ENCODE peak calls at places on chromosomes 2 and 18, in nine cellular contexts. H is ovary, D is transverse colon, R is sigmoid colon, Q is K562, W is H1, F is SK-N-SH, C is suprapubic skin, V is tibial nerve. L is an unnamed sample.

GRCh38 chr2:190382851-190383250 is 25.3 kb upstream of the MFSD6 start:
- DNase-seq in H (no peak), D (no peak), R (no peak), Q (peak; percentile 27), W (no peak), F (peak; percentile 30), C (no peak), V (no peak), L (no peak)

GRCh38 chr2:64063924-64064331 is 44.7 kb upstream of the VPS54 start:
- DNase-seq in H (no peak), D (no peak), R (no peak), Q (no peak), W (no peak), F (no peak), C (no peak), V (no peak), L (no peak)

GRCh38 chr18:42183746-42184145 is 228.7 kb downstream of the PIK3C3 start:
- DNase-seq in H (no peak), D (no peak), R (no peak), Q (no peak), W (no peak), F (no peak), C (no peak), V (no peak), L (no peak)

GRCh38 chr2:235537587-235537986 is 43.7 kb downstream of the AGAP1 start:
- DNase-seq in H (no peak), D (no peak), R (no peak), Q (no peak), W (no peak), F (no peak), C (no peak), V (no peak), L (no peak)

GRCh38 chr2:236628981-236629605 is 59.5 kb downstream of the ACKR3 start:
- DNase-seq in H (peak; percentile 7), D (no peak), R (peak; percentile 40), Q (no peak), W (no peak), F (no peak), C (peak; percentile 43), V (no peak), L (no peak)

GRCh38 chr18:12085136-12085535 is 8.5 kb upstream of the ANKRD62 start:
- DNase-seq in H (no peak), D (no peak), R (peak; percentile 66), Q (no peak), W (peak; percentile 53), F (no peak), C (no peak), V (no peak), L (no peak)

GRCh38 chr2:212158081-212158480 is 380.5 kb downstream of the ERBB4 start:
- DNase-seq in H (no peak), D (no peak), R (no peak), Q (no peak), W (no peak), F (no peak), C (no peak), V (no peak), L (no peak)

GRCh38 chr2:131040661-131041401 is 52.4 kb downstream of the FAM168B start:
- DNase-seq in H (no peak), D (no peak), R (peak; percentile 57), Q (no peak), W (no peak), F (no peak), C (peak; percentile 74), V (no peak), L (no peak)

GRCh38 chr2:105598853-105599252 is 145.9 kb upstream of the NCK2 start:
- DNase-seq in H (no peak), D (no peak), R (no peak), Q (no peak), W (no peak), F (no peak), C (peak; percentile 23), V (no peak), L (no peak)

GRCh38 chr2:128776461-128776971 is 457.8 kb upstream of the HS6ST1 start:
- DNase-seq in H (no peak), D (no peak), R (peak; percentile 40), Q (no peak), W (peak; percentile 33), F (no peak), C (peak; percentile 66), V (no peak), L (peak; percentile 19)

GRCh38 chr2:168338803-168339437 is 91.5 kb upstream of the STK39 start:
- DNase-seq in H (no peak), D (no peak), R (no peak), Q (no peak), W (no peak), F (no peak), C (no peak), V (no peak), L (no peak)

GRCh38 chr2:168340931-168341330 is 93.5 kb upstream of the STK39 start:
- DNase-seq in H (no peak), D (no peak), R (no peak), Q (no peak), W (no peak), F (no peak), C (no peak), V (no peak), L (no peak)

GRCh38 chr2:168338292-168338691 is 90.9 kb upstream of the STK39 start:
- DNase-seq in H (no peak), D (no peak), R (no peak), Q (no peak), W (no peak), F (no peak), C (no peak), V (no peak), L (no peak)

DNA sequence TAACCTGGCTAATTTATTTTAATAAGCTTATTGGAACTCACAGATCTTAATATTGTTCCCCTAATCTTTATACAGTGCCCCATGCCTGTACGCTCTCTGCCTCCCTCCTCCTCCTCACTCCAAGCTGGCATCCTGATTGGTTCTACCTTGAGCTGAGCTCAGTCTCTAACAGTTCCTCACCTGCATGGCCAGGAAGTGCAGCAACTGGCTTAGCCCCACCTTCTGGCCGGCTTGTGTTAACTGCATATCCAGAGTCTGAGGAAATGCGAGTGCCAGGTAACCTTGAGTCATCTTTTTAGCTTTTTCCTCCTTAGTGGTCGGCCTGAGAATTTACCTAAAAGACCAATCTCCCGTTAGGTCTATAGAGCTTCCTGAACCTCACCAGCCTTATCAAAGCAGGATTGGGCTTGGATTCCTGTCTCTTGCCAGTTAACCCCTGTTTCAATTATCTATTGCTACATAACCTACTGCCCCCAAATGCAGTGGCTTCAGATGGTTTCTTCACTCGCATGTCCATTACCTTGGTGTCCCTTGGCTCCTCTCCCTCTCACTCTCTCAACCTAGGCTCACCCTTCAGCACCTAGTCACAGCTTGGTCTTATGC is 89.5 kb upstream of the STK39 start:
- DNase-seq in H (no peak), D (peak; percentile 78), R (no peak), Q (no peak), W (peak; percentile 67), F (no peak), C (no peak), V (no peak), L (peak; percentile 75)
- TF ChIP-seq EP300 in H (no peak), D (no peak), R (no peak), Q (no peak), W (no peak), F (no peak), C (no peak), V (no peak), L (no peak)

GRCh38 chr2:23617167-23617787 is 232.3 kb downstream of the KLHL29 start:
- DNase-seq in H (peak; percentile 74), D (peak; percentile 46), R (peak; percentile 97), Q (no peak), W (no peak), F (no peak), C (no peak), V (peak; percentile 43), L (no peak)
- H3K4me3 ChIP-seq in H (peak overlapping the region; percentile 14), D (no peak overlapping the region), R (peak overlapping the region; percentile 10), Q (no peak overlapping the region), W (no peak overlapping the region), F (no peak overlapping the region), C (peak overlapping the region; percentile 16), V (peak overlapping the region; percentile 31), L (no peak overlapping the region)

GRCh38 chr18:48161911-48162698 is 231.6 kb upstream of the SMAD2 start:
- DNase-seq in H (no peak), D (no peak), R (peak; percentile 72), Q (no peak), W (no peak), F (no peak), C (peak; percentile 78), V (no peak), L (peak; percentile 89)

GRCh38 chr18:48165104-48165866 is 234.8 kb upstream of the SMAD2 start:
- DNase-seq in H (no peak), D (peak; percentile 41), R (no peak), Q (no peak), W (no peak), F (no peak), C (peak; percentile 62), V (no peak), L (no peak)

GRCh38 chr18:48164701-48165100 is 234.2 kb upstream of the SMAD2 start:
- DNase-seq in H (no peak), D (no peak), R (no peak), Q (no peak), W (no peak), F (no peak), C (peak; percentile 57), V (no peak), L (no peak)

GRCh38 chr18:48164096-48164475 is 233.6 kb upstream of the SMAD2 start:
- DNase-seq in H (no peak), D (no peak), R (no peak), Q (no peak), W (no peak), F (peak; percentile 46), C (peak; percentile 54), V (no peak), L (no peak)

GRCh38 chr18:48163184-48164095 is 233.0 kb upstream of the SMAD2 start:
- DNase-seq in H (no peak), D (no peak), R (no peak), Q (no peak), W (no peak), F (no peak), C (peak; percentile 60), V (no peak), L (no peak)
- H3K27me3 ChIP-seq in H (no peaks in the 10 kb centered on the region), D (no peaks in the 10 kb centered on the region), R (no peaks in the 10 kb centered on the region), Q (peaks cover 2% of the 10 kb centered on the region), W (peaks cover 15% of the 10 kb centered on the region), F (peaks cover 3% of the 10 kb centered on the region), C (no peaks in the 10 kb centered on the region), V (no peaks in the 10 kb centered on the region), L (no peaks in the 10 kb centered on the region)

GRCh38 chr18:52343731-52344340 is 3.8 kb downstream of the DCC start:
- DNase-seq in H (no peak), D (no peak), R (no peak), Q (no peak), W (no peak), F (peak; percentile 65), C (no peak), V (no peak), L (no peak)

GRCh38 chr18:52345428-52345827 is 5.4 kb downstream of the DCC start:
- DNase-seq in H (no peak), D (no peak), R (no peak), Q (no peak), W (no peak), F (no peak), C (no peak), V (no peak), L (no peak)

GRCh38 chr18:52340466-52341378 is 725 bp downstream of the DCC start:
- DNase-seq in H (no peak), D (no peak), R (no peak), Q (no peak), W (peak; percentile 57), F (no peak), C (no peak), V (no peak), L (no peak)

GRCh38 chr18:52341617-52342381 is 1.8 kb downstream of the DCC start:
- DNase-seq in H (no peak), D (no peak), R (no peak), Q (no peak), W (peak; percentile 71), F (peak; percentile 50), C (no peak), V (no peak), L (no peak)

GRCh38 chr18:52343138-52343537 is 3.1 kb downstream of the DCC start:
- DNase-seq in H (no peak), D (no peak), R (no peak), Q (no peak), W (no peak), F (peak; percentile 30), C (no peak), V (no peak), L (no peak)
- TF ChIP-seq EP300 in H (no peak), D (no peak), R (no peak), Q (no peak), W (no peak), F (no peak), C (no peak), V (no peak), L (no peak)

L was measured in stomach.